ENCODE peak calls at places on chromosomes 2 and 18, in five cellular contexts. A is CD8-positive, alpha-beta T cell; V is WTC11; P is GM19239; K is GM04504. Q is an unnamed sample.

GRCh38 chr2:177298191-177298590 is 33.7 kb upstream of the NFE2L2 start:
- DNase-seq in A (no peak), V (no peak), P (no peak), K (no peak), Q (no peak)

GRCh38 chr2:239890347-239890746 is 134.8 kb downstream of the NDUFA10 start:
- DNase-seq in A (no peak), V (no peak), P (no peak), K (no peak), Q (no peak)

GRCh38 chr2:11748861-11749645 is 2.6 kb downstream of the LPIN1 start:
- DNase-seq in A (no peak), V (no peak), P (no peak), K (no peak), Q (peak; percentile 55)

GRCh38 chr2:38690499-38691420 is 24.8 kb downstream of the GALM start:
- DNase-seq in A (no peak), V (no peak), P (no peak), K (peak; percentile 76), Q (no peak)

GRCh38 chr2:154681741-154682140 is 16.8 kb upstream of the KCNJ3 start:
- DNase-seq in A (no peak), V (no peak), P (no peak), K (no peak), Q (no peak)

GRCh38 chr2:85160946-85161625 is 27.9 kb downstream of the TCF7L1 start:
- DNase-seq in A (no peak), V (peak; percentile 33), P (no peak), K (no peak), Q (no peak)

GRCh38 chr18:28588884-28589549 is 412.1 kb upstream of the CDH2 start:
- DNase-seq in A (no peak), V (no peak), P (no peak), K (peak; percentile 7), Q (no peak)

GRCh38 chr2:240630771-240631560 is 5.7 kb downstream of the GPR35 start:
- DNase-seq in A (no peak), V (no peak), P (no peak), K (no peak), Q (no peak)

GRCh38 chr2:62415518-62415917 is 90.5 kb downstream of the TMEM17 start:
- DNase-seq in A (no peak), V (no peak), P (no peak), K (no peak), Q (no peak)

GRCh38 chr2:30664761-30665358 is 142.4 kb downstream of the CAPN13 start:
- DNase-seq in A (no peak), V (no peak), P (no peak), K (peak; percentile 94), Q (no peak)

GRCh38 chr18:40402052-40402451 is 1553.0 kb upstream of the PIK3C3 start:
- DNase-seq in A (no peak), V (no peak), P (no peak), K (no peak), Q (no peak)

GRCh38 chr2:126661001-126661400 is 5.0 kb downstream of the GYPC start:
- DNase-seq in A (no peak), V (no peak), P (no peak), K (no peak), Q (no peak)

GRCh38 chr2:217723078-217723477 is 279.7 kb downstream of the TNS1 start:
- DNase-seq in A (no peak), V (no peak), P (no peak), K (peak; percentile 62), Q (no peak)

GRCh38 chr2:25437881-25438662 is 96.3 kb upstream of the DNMT3A start:
- DNase-seq in A (no peak), V (no peak), P (no peak), K (no peak), Q (no peak)

GRCh38 chr18:61865466-61866165 is 27.2 kb downstream of the RNF152 start:
- DNase-seq in A (no peak), V (no peak), P (no peak), K (no peak), Q (no peak)

GRCh38 chr18:54613174-54613573 is 22.1 kb downstream of the DYNAP start:
- DNase-seq in A (no peak), V (no peak), P (no peak), K (no peak), Q (no peak)

GRCh38 chr2:43302311-43303051 is 76.1 kb upstream of the ZFP36L2 start:
- DNase-seq in A (no peak), V (no peak), P (no peak), K (no peak), Q (no peak)

GRCh38 chr2:26469092-26469710 is 8.7 kb downstream of the OTOF start:
- DNase-seq in A (peak; percentile 9), V (peak; percentile 88), P (peak; percentile 86), K (peak; percentile 8), Q (peak; percentile 77)

GRCh38 chr2:132645943-132646804 is 23.8 kb downstream of the LYPD1 start:
- DNase-seq in A (no peak), V (no peak), P (no peak), K (no peak), Q (no peak)

GRCh38 chr2:46615555-46616487 is 136.5 kb downstream of the TMEM247 start:
- DNase-seq in A (peak; percentile 6), V (no peak), P (no peak), K (no peak), Q (peak; percentile 21)

GRCh38 chr2:127768775-127769479 is 42.0 kb downstream of the WDR33 start:
- DNase-seq in A (no peak), V (no peak), P (no peak), K (no peak), Q (no peak)

GRCh38 chr2:31534636-31535035 is 46.1 kb downstream of the SRD5A2 start:
- DNase-seq in A (no peak), V (no peak), P (no peak), K (no peak), Q (no peak)

GRCh38 chr2:62461707-62462106 is 44.3 kb downstream of the TMEM17 start:
- DNase-seq in A (no peak), V (no peak), P (no peak), K (no peak), Q (no peak)

GRCh38 chr2:240469239-240469636 is 33.8 kb downstream of the GPC1 start:
- DNase-seq in A (no peak), V (peak; percentile 22), P (no peak), K (no peak), Q (no peak)

GRCh38 chr2:237073552-237073951 is 12.1 kb upstream of the COPS8 start:
- DNase-seq in A (no peak), V (no peak), P (no peak), K (no peak), Q (no peak)

GRCh38 chr2:212294816-212295215 is 243.8 kb downstream of the ERBB4 start:
- DNase-seq in A (no peak), V (no peak), P (no peak), K (no peak), Q (no peak)

GRCh38 chr2:230777681-230778080 is 65.0 kb downstream of the CAB39 start:
- DNase-seq in A (no peak), V (no peak), P (no peak), K (no peak), Q (no peak)

Q was measured in RPMI8226.